ENCODE peak calls at places on chromosomes 7 and 10, in seven cellular contexts. One of them, this sample, is unnamed.

GRCh38 chr10:3624367-3624766 is 160.6 kb downstream of the KLF6 start:
- DNase-seq in IMR-90: peak; percentile 88
- DNase-seq in heart right ventricle: no peak
- DNase-seq in tibial nerve: no peak
- DNase-seq in stomach: no peak
- DNase-seq in SK-N-SH: no peak
- DNase-seq in brain microvascular endothelial cell: peak; percentile 90
- DNase-seq in this sample: peak; percentile 44

GRCh38 chr10:95906675-95907453 is 911 bp upstream of the CC2D2B start:
- DNase-seq in SK-N-SH: peak; percentile 51
- DNase-seq in stomach: peak; percentile 51
- DNase-seq in tibial nerve: peak; percentile 40
- DNase-seq in heart right ventricle: no peak
- DNase-seq in IMR-90: peak; percentile 67
- DNase-seq in brain microvascular endothelial cell: peak; percentile 68
- DNase-seq in this sample: peak; percentile 49

GRCh38 chr10:92699518-92700272 is 9.9 kb downstream of the HHEX start:
- DNase-seq in tibial nerve: no peak
- DNase-seq in IMR-90: peak; percentile 42
- DNase-seq in brain microvascular endothelial cell: peak; percentile 14
- DNase-seq in stomach: no peak
- DNase-seq in heart right ventricle: peak; percentile 45
- DNase-seq in SK-N-SH: peak; percentile 73
- DNase-seq in this sample: no peak

GRCh38 chr10:132826524-132827422 is 40.8 kb upstream of the NKX6-2 start:
- DNase-seq in brain microvascular endothelial cell: no peak
- DNase-seq in heart right ventricle: no peak
- DNase-seq in SK-N-SH: no peak
- DNase-seq in stomach: peak; percentile 15
- DNase-seq in IMR-90: no peak
- DNase-seq in tibial nerve: no peak
- DNase-seq in this sample: no peak

GRCh38 chr10:109968954-109969644 is 38.7 kb upstream of the ADD3 start:
- DNase-seq in SK-N-SH: no peak
- DNase-seq in IMR-90: no peak
- DNase-seq in stomach: peak; percentile 44
- DNase-seq in tibial nerve: no peak
- DNase-seq in heart right ventricle: no peak
- DNase-seq in brain microvascular endothelial cell: no peak
- DNase-seq in this sample: no peak

GRCh38 chr7:112739436-112740180 is 50.6 kb downstream of the TMEM168 start:
- DNase-seq in tibial nerve: no peak
- DNase-seq in IMR-90: no peak
- DNase-seq in stomach: no peak
- DNase-seq in heart right ventricle: no peak
- DNase-seq in brain microvascular endothelial cell: no peak
- DNase-seq in SK-N-SH: no peak
- DNase-seq in this sample: no peak

GRCh38 chr10:74640134-74640533 is 186.3 kb upstream of the KAT6B start:
- DNase-seq in stomach: no peak
- DNase-seq in IMR-90: peak; percentile 9
- DNase-seq in SK-N-SH: no peak
- DNase-seq in tibial nerve: no peak
- DNase-seq in brain microvascular endothelial cell: no peak
- DNase-seq in heart right ventricle: no peak
- DNase-seq in this sample: no peak

GRCh38 chr10:14583252-14583651 is 191.4 kb downstream of the FAM107B start:
- DNase-seq in SK-N-SH: no peak
- DNase-seq in IMR-90: no peak
- DNase-seq in stomach: peak; percentile 52
- DNase-seq in heart right ventricle: no peak
- DNase-seq in tibial nerve: no peak
- DNase-seq in brain microvascular endothelial cell: no peak
- DNase-seq in this sample: no peak

GRCh38 chr7:158396982-158397862 is 190.4 kb downstream of the PTPRN2 start:
- DNase-seq in heart right ventricle: no peak
- DNase-seq in IMR-90: no peak
- DNase-seq in stomach: no peak
- DNase-seq in brain microvascular endothelial cell: no peak
- DNase-seq in SK-N-SH: no peak
- DNase-seq in tibial nerve: no peak
- DNase-seq in this sample: peak; percentile 83

GRCh38 chr7:73555411-73555982 is 2.0 kb downstream of the BCL7B start:
- DNase-seq in brain microvascular endothelial cell: no peak
- DNase-seq in stomach: no peak
- DNase-seq in tibial nerve: no peak
- DNase-seq in SK-N-SH: no peak
- DNase-seq in heart right ventricle: no peak
- DNase-seq in IMR-90: no peak
- DNase-seq in this sample: no peak

GRCh38 chr10:115417585-115418265 is 324.6 kb downstream of the ATRNL1 start:
- DNase-seq in heart right ventricle: no peak
- DNase-seq in IMR-90: peak; percentile 37
- DNase-seq in brain microvascular endothelial cell: peak; percentile 49
- DNase-seq in stomach: no peak
- DNase-seq in tibial nerve: no peak
- DNase-seq in SK-N-SH: peak; percentile 22
- DNase-seq in this sample: peak; percentile 46

GRCh38 chr7:112201421-112201820 is 4.8 kb downstream of the DOCK4 start:
- DNase-seq in brain microvascular endothelial cell: peak; percentile 57
- DNase-seq in tibial nerve: no peak
- DNase-seq in heart right ventricle: no peak
- DNase-seq in IMR-90: peak; percentile 86
- DNase-seq in SK-N-SH: no peak
- DNase-seq in stomach: no peak
- DNase-seq in this sample: peak; percentile 86

GRCh38 chr10:130743751-130744191 is 567.8 kb downstream of the TCERG1L start:
- DNase-seq in heart right ventricle: no peak
- DNase-seq in SK-N-SH: no peak
- DNase-seq in IMR-90: no peak
- DNase-seq in brain microvascular endothelial cell: no peak
- DNase-seq in stomach: no peak
- DNase-seq in tibial nerve: no peak
- DNase-seq in this sample: no peak

DNA sequence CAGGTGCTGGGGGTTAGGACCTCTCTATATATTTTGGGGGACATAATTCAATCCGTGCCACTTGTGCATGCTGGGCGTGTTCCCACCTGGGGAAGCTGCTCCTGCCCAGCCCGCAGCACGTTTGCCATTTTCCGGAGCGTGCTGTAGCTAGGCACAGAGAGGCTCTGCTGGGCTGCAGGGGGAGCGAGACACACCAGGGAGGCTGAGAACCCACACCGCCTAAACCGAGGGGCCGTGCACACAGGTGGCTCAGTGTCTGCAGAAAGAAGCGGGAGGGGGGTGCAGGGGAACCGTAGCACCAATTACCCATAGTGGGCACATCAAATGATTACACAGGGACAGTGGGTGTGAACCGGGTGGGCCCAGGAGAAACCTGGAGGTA is 27.0 kb downstream of the PRKAG2 start:
- DNase-seq in stomach: no peak
- DNase-seq in IMR-90: no peak
- DNase-seq in brain microvascular endothelial cell: no peak
- DNase-seq in heart right ventricle: no peak
- DNase-seq in SK-N-SH: no peak
- DNase-seq in tibial nerve: no peak
- DNase-seq in this sample: no peak
- H3K4me3 ChIP-seq in stomach: no peak overlapping the region
- H3K4me3 ChIP-seq in IMR-90: no peak overlapping the region
- H3K4me3 ChIP-seq in brain microvascular endothelial cell: no peak overlapping the region
- H3K4me3 ChIP-seq in heart right ventricle: no peak overlapping the region
- H3K4me3 ChIP-seq in SK-N-SH: no peak overlapping the region
- H3K4me3 ChIP-seq in tibial nerve: no peak overlapping the region
- H3K4me3 ChIP-seq in this sample: no peak overlapping the region

GRCh38 chr7:27689045-27689877 is 26.6 kb upstream of the HIBADH start:
- DNase-seq in tibial nerve: no peak
- DNase-seq in stomach: no peak
- DNase-seq in IMR-90: peak; percentile 31
- DNase-seq in heart right ventricle: no peak
- DNase-seq in SK-N-SH: peak; percentile 42
- DNase-seq in brain microvascular endothelial cell: peak; percentile 42
- DNase-seq in this sample: peak; percentile 33
- TF ChIP-seq CTCF in tibial nerve: no peak
- TF ChIP-seq CTCF in stomach: no peak
- TF ChIP-seq CTCF in IMR-90: peak; percentile 45
- TF ChIP-seq CTCF in heart right ventricle: peak; percentile 43
- TF ChIP-seq CTCF in SK-N-SH: peak; percentile 64
- TF ChIP-seq CTCF in brain microvascular endothelial cell: peak; percentile 62
- TF ChIP-seq CTCF in this sample: peak; percentile 50

GRCh38 chr10:87918254-87918859 is 54.9 kb downstream of the PTEN start:
- DNase-seq in brain microvascular endothelial cell: no peak
- DNase-seq in SK-N-SH: no peak
- DNase-seq in stomach: no peak
- DNase-seq in tibial nerve: no peak
- DNase-seq in heart right ventricle: no peak
- DNase-seq in IMR-90: no peak
- DNase-seq in this sample: no peak

GRCh38 chr10:87925570-87925969 is 62.1 kb downstream of the PTEN start:
- DNase-seq in heart right ventricle: no peak
- DNase-seq in tibial nerve: no peak
- DNase-seq in stomach: no peak
- DNase-seq in brain microvascular endothelial cell: no peak
- DNase-seq in IMR-90: no peak
- DNase-seq in SK-N-SH: no peak
- DNase-seq in this sample: peak; percentile 57

GRCh38 chr10:87920538-87920937 is 57.1 kb downstream of the PTEN start:
- DNase-seq in heart right ventricle: no peak
- DNase-seq in tibial nerve: no peak
- DNase-seq in brain microvascular endothelial cell: no peak
- DNase-seq in SK-N-SH: no peak
- DNase-seq in IMR-90: no peak
- DNase-seq in stomach: no peak
- DNase-seq in this sample: no peak

GRCh38 chr10:87923233-87923632 is 59.8 kb downstream of the PTEN start:
- DNase-seq in heart right ventricle: no peak
- DNase-seq in stomach: no peak
- DNase-seq in IMR-90: no peak
- DNase-seq in brain microvascular endothelial cell: no peak
- DNase-seq in SK-N-SH: no peak
- DNase-seq in tibial nerve: no peak
- DNase-seq in this sample: no peak

DNA sequence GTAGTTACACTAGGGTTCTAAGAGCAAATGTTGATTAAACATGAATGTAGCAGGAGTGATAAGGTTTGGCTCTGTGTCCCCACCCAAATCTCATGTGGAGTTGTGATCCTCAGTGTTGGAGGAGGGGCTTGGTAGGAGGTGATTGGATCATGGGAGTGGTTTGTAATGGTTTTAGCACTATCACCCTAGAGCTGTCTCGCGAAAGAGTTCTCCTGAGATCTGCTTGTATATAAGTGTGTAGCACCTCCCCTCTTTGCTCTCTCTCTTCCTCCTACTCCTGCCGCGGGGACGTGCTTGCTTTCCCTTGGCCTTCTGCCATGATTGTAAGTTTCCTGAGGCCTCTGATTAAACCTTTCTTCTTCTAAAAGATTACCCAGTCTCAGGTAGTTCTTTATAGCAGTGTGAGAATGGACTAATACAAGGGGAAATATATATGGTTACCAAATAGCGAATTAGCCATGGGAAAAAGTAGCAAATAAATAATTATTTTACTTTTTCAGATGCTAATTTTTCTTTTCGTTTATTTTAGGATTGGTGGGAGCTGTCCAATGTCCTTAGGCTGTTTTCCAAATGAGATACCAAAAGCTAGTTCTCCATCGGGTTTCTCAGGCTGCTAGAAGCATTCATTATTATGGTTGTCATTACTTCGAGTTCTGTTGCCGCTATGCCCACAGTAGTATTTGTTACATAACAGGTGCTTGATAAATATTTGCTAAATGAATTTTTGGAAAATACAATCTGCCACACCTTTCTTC is 58.7 kb downstream of the PTEN start:
- DNase-seq in tibial nerve: no peak
- DNase-seq in IMR-90: no peak
- DNase-seq in SK-N-SH: no peak
- DNase-seq in heart right ventricle: no peak
- DNase-seq in stomach: no peak
- DNase-seq in brain microvascular endothelial cell: no peak
- DNase-seq in this sample: no peak
- H3K36me3 ChIP-seq in tibial nerve: peaks cover 16% of the 10 kb centered on the region
- H3K36me3 ChIP-seq in IMR-90: peaks cover 5% of the 10 kb centered on the region
- H3K36me3 ChIP-seq in SK-N-SH: peaks cover 24% of the 10 kb centered on the region
- H3K36me3 ChIP-seq in heart right ventricle: no peaks in the 10 kb centered on the region
- H3K36me3 ChIP-seq in stomach: peaks cover 4% of the 10 kb centered on the region
- H3K36me3 ChIP-seq in brain microvascular endothelial cell: no peaks in the 10 kb centered on the region
- H3K36me3 ChIP-seq in this sample: no peaks in the 10 kb centered on the region

GRCh38 chr10:43264324-43264986 is 2.4 kb downstream of the RASGEF1A start:
- DNase-seq in tibial nerve: no peak
- DNase-seq in brain microvascular endothelial cell: no peak
- DNase-seq in heart right ventricle: no peak
- DNase-seq in IMR-90: no peak
- DNase-seq in SK-N-SH: peak; percentile 48
- DNase-seq in stomach: no peak
- DNase-seq in this sample: no peak

GRCh38 chr10:43265799-43266721 is 805 bp downstream of the RASGEF1A start:
- DNase-seq in SK-N-SH: peak; percentile 83
- DNase-seq in heart right ventricle: no peak
- DNase-seq in IMR-90: no peak
- DNase-seq in brain microvascular endothelial cell: no peak
- DNase-seq in stomach: peak; percentile 40
- DNase-seq in tibial nerve: no peak
- DNase-seq in this sample: no peak

GRCh38 chr10:43268491-43268890 is 1.6 kb upstream of the RASGEF1A start:
- DNase-seq in stomach: no peak
- DNase-seq in SK-N-SH: no peak
- DNase-seq in brain microvascular endothelial cell: no peak
- DNase-seq in IMR-90: no peak
- DNase-seq in tibial nerve: no peak
- DNase-seq in heart right ventricle: no peak
- DNase-seq in this sample: no peak

GRCh38 chr10:43264987-43265798 is 1.7 kb downstream of the RASGEF1A start:
- DNase-seq in SK-N-SH: peak; percentile 31
- DNase-seq in stomach: peak; percentile 22
- DNase-seq in tibial nerve: no peak
- DNase-seq in heart right ventricle: no peak
- DNase-seq in IMR-90: no peak
- DNase-seq in brain microvascular endothelial cell: no peak
- DNase-seq in this sample: no peak

DNA sequence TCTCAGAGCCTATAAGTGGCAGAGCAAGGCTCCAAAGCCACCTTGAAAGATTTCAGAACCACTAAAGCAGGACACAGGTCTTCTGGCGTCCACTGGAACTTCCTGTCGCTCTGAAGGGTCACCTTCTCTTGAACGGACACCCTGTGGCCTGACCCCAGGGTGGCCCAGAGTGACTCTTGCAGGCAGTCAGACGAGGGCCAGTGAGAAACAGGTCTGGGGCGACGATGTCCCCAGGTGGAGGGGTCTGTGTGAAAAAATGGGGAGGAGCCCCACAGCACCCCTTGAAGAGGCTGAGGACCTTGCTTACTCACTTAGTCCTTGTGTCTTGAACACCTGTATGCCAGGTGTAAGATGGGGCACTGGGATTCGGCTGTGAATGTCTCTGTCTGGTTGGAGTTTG is 946 bp upstream of the RASGEF1A start:
- DNase-seq in tibial nerve: no peak
- DNase-seq in SK-N-SH: no peak
- DNase-seq in stomach: no peak
- DNase-seq in brain microvascular endothelial cell: no peak
- DNase-seq in IMR-90: no peak
- DNase-seq in heart right ventricle: no peak
- DNase-seq in this sample: no peak
- H3K4me3 ChIP-seq in tibial nerve: no peak overlapping the region
- H3K4me3 ChIP-seq in SK-N-SH: no peak overlapping the region
- H3K4me3 ChIP-seq in stomach: no peak overlapping the region
- H3K4me3 ChIP-seq in brain microvascular endothelial cell: no peak overlapping the region
- H3K4me3 ChIP-seq in IMR-90: no peak overlapping the region
- H3K4me3 ChIP-seq in heart right ventricle: no peak overlapping the region
- H3K4me3 ChIP-seq in this sample: no peak overlapping the region